ENCODE peak calls at places on chromosomes 11 and 22, in four cellular contexts. V is lower lobe of right lung, S is astrocyte, G is ovary. K is an unnamed sample. For H3K36me3, the result is how much of the 10 kb centered on the place peaks cover.

GRCh38 chr11:67646535-67647336 is 3.8 kb downstream of the ACY3 start:
- DNase-seq in V (peak), S (no peak), G (peak), K (no peak)

GRCh38 chr22:29450222-29450621 is 11.8 kb downstream of the RFPL1 start:
- DNase-seq in V (no peak), S (no peak), G (no peak), K (no peak)

GRCh38 chr11:105229257-105229656 is 89.7 kb upstream of the CARD18 start:
- DNase-seq in V (no peak), S (peak), G (no peak), K (peak)

GRCh38 chr11:130076774-130077481 is 7.2 kb downstream of the APLP2 start:
- DNase-seq in V (no peak), S (no peak), G (no peak), K (no peak)

GRCh38 chr11:92882828-92883611 is 86.4 kb upstream of the MTNR1B start:
- DNase-seq in V (peak), S (no peak), G (no peak), K (no peak)

GRCh38 chr22:20248461-20248959 is 19.6 kb downstream of the RTN4R start:
- DNase-seq in V (no peak), S (no peak), G (no peak), K (no peak)

GRCh38 chr11:60891103-60891741 is 15.2 kb downstream of the PRPF19 start:
- DNase-seq in V (no peak), S (peak), G (peak), K (no peak)

GRCh38 chr11:92932023-92932422 is 37.4 kb upstream of the MTNR1B start:
- DNase-seq in V (no peak), S (peak), G (no peak), K (peak)

GRCh38 chr11:74319139-74319538 is 7.7 kb upstream of the P4HA3 start:
- DNase-seq in V (no peak), S (peak), G (no peak), K (peak)

GRCh38 chr22:35313311-35314121 is 13.8 kb downstream of the TOM1 start:
- DNase-seq in V (no peak), S (peak), G (peak), K (peak)

GRCh38 chr22:44201556-44202129 is 20.9 kb downstream of the PARVG start:
- DNase-seq in V (no peak), S (no peak), G (peak), K (no peak)

GRCh38 chr11:9568854-9569587 is 4.4 kb upstream of the WEE1 start:
- DNase-seq in V (peak), S (peak), G (peak), K (peak)

GRCh38 chr11:74927496-74927895 is 21.4 kb downstream of the XRRA1 start:
- DNase-seq in V (no peak), S (peak), G (no peak), K (no peak)

GRCh38 chr11:76424891-76425290 is 19.9 kb upstream of the EMSY start:
- DNase-seq in V (no peak), S (no peak), G (no peak), K (no peak)

GRCh38 chr11:122754553-122755322 is 83.6 kb upstream of the CRTAM start:
- DNase-seq in V (no peak), S (no peak), G (no peak), K (no peak)

GRCh38 chr11:55474321-55474720 is 79.9 kb upstream of the OR4C15 start:
- DNase-seq in V (no peak), S (no peak), G (no peak), K (no peak)

GRCh38 chr22:44348963-44349950 is 36.5 kb upstream of the SHISAL1 start:
- DNase-seq in V (no peak), S (no peak), G (peak), K (no peak)

GRCh38 chr11:65618763-65619162 is 3.2 kb downstream of the PCNX3 start:
- DNase-seq in V (no peak), S (no peak), G (peak), K (no peak)

GRCh38 chr11:107203656-107204055 is 185.4 kb upstream of the GUCY1A2 start:
- DNase-seq in V (no peak), S (no peak), G (no peak), K (peak)

GRCh38 chr22:49368976-49369725 is 458.5 kb downstream of the BRD1 start:
- DNase-seq in V (peak), S (no peak), G (no peak), K (no peak)

GRCh38 chr11:65782816-65783228 is 2.0 kb upstream of the AP5B1 start:
- DNase-seq in V (peak), S (no peak), G (no peak), K (no peak)

GRCh38 chr11:86938900-86939880 is 16.0 kb downstream of the FZD4 start:
- DNase-seq in V (no peak), S (no peak), G (no peak), K (peak)

GRCh38 chr22:44521326-44521725 is 23.3 kb upstream of the RTL6 start:
- DNase-seq in V (no peak), S (no peak), G (no peak), K (no peak)

GRCh38 chr11:77029829-77030228 is 4.4 kb upstream of the B3GNT6 start:
- DNase-seq in V (no peak), S (no peak), G (no peak), K (peak)

GRCh38 chr11:36361901-36362391 is 65.9 kb downstream of the PRR5L start:
- DNase-seq in V (peak), S (peak), G (no peak), K (peak)

GRCh38 chr11:96037267-96037990 is 113.5 kb upstream of the MTMR2 start:
- DNase-seq in V (no peak), S (peak), G (no peak), K (peak)

GRCh38 chr22:40414838-40415505 is 44.6 kb downstream of the SGSM3 start:
- DNase-seq in V (peak), S (no peak), G (no peak), K (no peak)

GRCh38 chr22:44406581-44407403 is 91.2 kb downstream of the RTL6 start:
- DNase-seq in V (no peak), S (peak), G (no peak), K (peak)

GRCh38 chr11:102367364-102367763 is 20.4 kb downstream of the BIRC2 start:
- DNase-seq in V (no peak), S (no peak), G (no peak), K (peak)

GRCh38 chr22:39703890-39704658 is 133.5 kb downstream of the CACNA1I start:
- DNase-seq in V (no peak), S (peak), G (peak), K (no peak)

GRCh38 chr11:87097582-87097981 is 59.8 kb downstream of the TMEM135 start:
- DNase-seq in V (no peak), S (peak), G (no peak), K (peak)

GRCh38 chr11:117827521-117828511 is 3.3 kb upstream of the FXYD2 start:
- DNase-seq in V (no peak), S (no peak), G (peak), K (no peak)

GRCh38 chr11:100177651-100178050 is 509.4 kb upstream of the ARHGAP42 start:
- DNase-seq in V (no peak), S (no peak), G (no peak), K (no peak)

GRCh38 chr11:86072211-86072610 is 3.3 kb upstream of the PICALM start:
- DNase-seq in V (no peak), S (no peak), G (no peak), K (no peak)

GRCh38 chr11:10592331-10592730 is 23.9 kb upstream of the LYVE1 start:
- DNase-seq in V (no peak), S (peak), G (no peak), K (peak)

GRCh38 chr11:27699242-27699925 is 871 bp downstream of the BDNF start:
- DNase-seq in V (no peak), S (peak), G (peak), K (peak)

GRCh38 chr11:96447711-96448110 is 57.9 kb downstream of the JRKL start:
- DNase-seq in V (no peak), S (no peak), G (no peak), K (no peak)

GRCh38 chr11:93730108-93731107 is 10.9 kb downstream of the TAF1D start:
- DNase-seq in V (no peak), S (no peak), G (no peak), K (no peak)

GRCh38 chr11:62505784-62506145 is 40.8 kb downstream of the AHNAK start:
- DNase-seq in V (no peak), S (no peak), G (peak), K (no peak)

GRCh38 chr11:62507023-62507422 is 39.6 kb downstream of the AHNAK start:
- DNase-seq in V (no peak), S (no peak), G (no peak), K (no peak)

GRCh38 chr11:62506413-62506940 is 40.1 kb downstream of the AHNAK start:
- DNase-seq in V (no peak), S (no peak), G (no peak), K (no peak)

GRCh38 chr11:62504158-62504973 is 42.2 kb downstream of the AHNAK start:
- DNase-seq in V (peak), S (no peak), G (no peak), K (no peak)

GRCh38 chr11:62505112-62505783 is 41.4 kb downstream of the AHNAK start:
- DNase-seq in V (no peak), S (no peak), G (no peak), K (no peak)
- H3K4me3 ChIP-seq in V (peak), S (no peak), G (no peak), K (peak)

GRCh38 chr11:133808393-133809140 is 36.7 kb downstream of the SPATA19 start:
- DNase-seq in V (no peak), S (no peak), G (no peak), K (no peak)

GRCh38 chr11:133810179-133810550 is 35.1 kb downstream of the SPATA19 start:
- DNase-seq in V (no peak), S (no peak), G (no peak), K (no peak)

GRCh38 chr11:133811850-133812685 is 33.2 kb downstream of the SPATA19 start:
- DNase-seq in V (no peak), S (no peak), G (no peak), K (no peak)

GRCh38 chr11:133810766-133811165 is 34.5 kb downstream of the SPATA19 start:
- DNase-seq in V (no peak), S (no peak), G (no peak), K (no peak)

DNA sequence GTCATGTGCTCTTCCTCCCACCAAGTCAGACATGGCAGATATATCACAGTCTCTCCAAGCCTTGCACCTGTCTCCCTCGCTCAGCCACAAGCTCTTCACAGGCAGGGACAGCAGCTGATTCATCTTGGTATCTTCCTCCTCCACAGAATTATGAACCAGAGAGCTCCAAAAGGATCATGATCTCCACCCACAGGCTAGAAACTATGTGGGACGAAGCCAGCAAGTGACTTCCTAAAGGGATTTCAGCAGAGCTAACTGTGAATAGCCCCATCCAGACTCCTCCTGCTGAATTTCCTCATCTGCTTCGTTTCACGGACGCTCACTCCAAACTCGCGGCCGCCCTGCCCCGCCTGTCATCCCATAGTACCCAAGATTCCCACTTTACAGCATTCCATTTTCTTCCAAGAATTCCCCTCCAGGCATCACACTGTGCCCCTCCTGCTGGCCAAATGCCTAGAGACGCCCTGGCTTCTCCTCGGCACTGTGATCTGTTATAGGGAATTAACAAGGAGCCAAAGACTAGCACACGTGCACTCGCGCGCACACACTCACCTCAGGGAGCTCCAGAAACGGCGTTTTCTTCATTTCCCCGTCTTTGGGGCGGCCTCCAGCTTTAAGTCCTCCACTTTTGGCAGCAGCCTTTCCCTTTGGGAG is 35.7 kb downstream of the SPATA19 start:
- DNase-seq in V (no peak), S (no peak), G (no peak), K (no peak)
- TF ChIP-seq CTCF in V (no peak), S (no peak), G (no peak), K (no peak)

DNA sequence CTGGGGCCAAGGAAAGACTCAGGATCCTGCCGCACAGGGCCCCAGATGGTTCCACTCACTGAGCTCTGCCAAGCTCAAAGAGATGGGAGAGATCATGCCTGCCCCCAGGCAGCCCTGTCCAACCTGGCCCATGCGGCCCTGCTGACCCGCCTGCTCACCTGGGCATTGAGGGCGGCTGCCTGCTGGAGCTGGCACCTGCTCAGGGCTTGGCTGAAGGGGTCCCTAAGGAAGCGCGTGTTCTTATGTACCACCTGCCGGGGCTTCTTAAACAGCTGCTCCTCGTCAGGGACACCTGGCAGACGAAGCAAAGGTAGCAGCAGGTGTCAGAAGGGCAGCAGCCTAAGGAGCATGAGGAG is 5.5 kb downstream of the ESS2 start:
- DNase-seq in V (no peak), S (no peak), G (no peak), K (no peak)
- H3K36me3 ChIP-seq in V (half or more), S (under half), G (under half), K (half or more)

GRCh38 chr11:82900277-82901164 is at the start of gene PRCP:
- DNase-seq in V (peak), S (peak), G (peak), K (peak)

GRCh38 chr11:82903843-82904586 is 2.5 kb downstream of the DDIAS start:
- DNase-seq in V (no peak), S (no peak), G (no peak), K (peak)

GRCh38 chr11:82901165-82901938 is at the start of gene DDIAS:
- DNase-seq in V (peak), S (peak), G (peak), K (peak)

GRCh38 chr11:82902086-82902485 is 550 bp downstream of the DDIAS start:
- DNase-seq in V (no peak), S (no peak), G (no peak), K (peak)

DNA sequence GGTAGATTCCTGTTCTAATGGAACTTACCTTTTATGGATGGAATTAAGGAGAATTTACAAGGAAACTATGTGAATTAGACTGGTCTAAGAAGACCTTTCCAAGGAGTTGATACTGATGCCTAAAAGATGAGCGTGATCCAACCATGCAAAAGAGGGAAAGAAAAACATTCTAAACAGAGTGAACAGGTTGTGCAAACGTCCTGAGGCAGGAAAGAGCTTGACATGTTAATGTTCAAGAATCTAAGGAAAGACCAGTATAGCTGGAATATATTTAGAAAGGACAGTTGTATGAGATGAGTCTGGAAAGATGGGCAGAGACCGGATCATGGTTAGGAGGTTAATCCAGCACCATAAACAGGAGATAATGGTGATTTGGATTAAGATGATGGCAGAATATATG is 1.3 kb downstream of the DDIAS start:
- DNase-seq in V (no peak), S (no peak), G (no peak), K (no peak)
- H3K4me3 ChIP-seq in V (no peak), S (no peak), G (no peak), K (no peak)

GRCh38 chr11:1531961-1532586 is 40.0 kb downstream of the DUSP8 start:
- DNase-seq in V (no peak), S (peak), G (no peak), K (peak)
- TF ChIP-seq CTCF in V (no peak), S (no peak), G (no peak), K (peak)

GRCh38 chr11:133936551-133936950 is 20.2 kb downstream of the IGSF9B start:
- DNase-seq in V (no peak), S (no peak), G (no peak), K (no peak)

GRCh38 chr11:133934599-133935550 is 21.9 kb downstream of the IGSF9B start:
- DNase-seq in V (no peak), S (peak), G (no peak), K (peak)

GRCh38 chr11:133935551-133935910 is 21.2 kb downstream of the IGSF9B start:
- DNase-seq in V (no peak), S (no peak), G (no peak), K (no peak)

GRCh38 chr11:133936136-133936535 is 20.6 kb downstream of the IGSF9B start:
- DNase-seq in V (no peak), S (no peak), G (no peak), K (no peak)

DNA sequence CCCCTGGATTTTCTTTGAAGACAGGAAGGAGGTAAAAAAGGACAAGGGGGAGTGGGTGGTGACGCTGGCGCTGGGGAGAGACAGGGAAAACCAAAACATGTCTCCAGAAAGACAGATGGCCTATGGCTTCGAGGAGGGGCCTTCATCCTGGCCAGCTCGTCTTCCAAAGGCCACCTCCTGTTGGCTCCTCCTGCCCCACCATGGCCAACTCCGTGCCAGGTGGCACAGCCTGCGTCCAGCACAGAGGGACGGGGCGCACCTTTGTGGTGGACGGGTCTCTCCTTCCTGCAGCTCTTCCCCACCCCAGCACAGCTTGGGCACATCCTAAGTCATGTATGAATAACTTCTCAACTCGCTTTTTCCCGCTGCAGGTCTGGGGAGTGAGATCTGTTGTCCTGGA is 22.7 kb downstream of the IGSF9B start:
- DNase-seq in V (no peak), S (no peak), G (no peak), K (no peak)
- H3K36me3 ChIP-seq in V (under half), S (under half), G (under half), K (under half)

GRCh38 chr11:111923951-111924350 is 5.2 kb downstream of the C11orf52 start:
- DNase-seq in V (no peak), S (no peak), G (no peak), K (no peak)

GRCh38 chr11:111925953-111926352 is 7.2 kb downstream of the C11orf52 start:
- DNase-seq in V (no peak), S (no peak), G (no peak), K (no peak)

GRCh38 chr11:111920908-111921307 is 2.2 kb downstream of the C11orf52 start:
- DNase-seq in V (no peak), S (no peak), G (no peak), K (no peak)

GRCh38 chr11:111922803-111923202 is 4.1 kb downstream of the C11orf52 start:
- DNase-seq in V (no peak), S (peak), G (no peak), K (peak)

GRCh38 chr11:111923351-111923788 is 4.7 kb downstream of the C11orf52 start:
- DNase-seq in V (no peak), S (peak), G (no peak), K (no peak)
- H3K4me3 ChIP-seq in V (no peak), S (no peak), G (no peak), K (no peak)